ENCODE peak calls at places on chromosomes 4 and X, in six cellular contexts. H is stimulated activated CD8-positive, alpha-beta memory T cell treated with anti-CD3 and anti-CD28 coated beads, Interleukin-2, amount 100 ng/mL, for 48 hours; J is heart left ventricle; U is mucosa of descending colon; D is nephron progenitor cell; E is effector memory CD4-positive, alpha-beta T cell. R is an unnamed sample.
A peak's percentile ranks its signal among the peaks of the same experiment; 100 is the strongest.

GRCh38 chrX:31649176-31649575 is 577.3 kb upstream of the FTHL17 start:
- DNase-seq in H (no peak), J (no peak), U (no peak), D (no peak), E (no peak), R (no peak)

GRCh38 chr4:5887011-5887360 is 5.9 kb downstream of the CRMP1 start:
- DNase-seq in H (no peak), J (no peak), U (no peak), D (no peak), E (no peak), R (no peak)

GRCh38 chr4:67685532-67685859 is 15.5 kb downstream of the UBA6 start:
- DNase-seq in H (no peak), J (no peak), U (no peak), D (no peak), E (no peak), R (no peak)

GRCh38 chr4:186104895-186105720 is 604 bp downstream of the FAM149A start:
- DNase-seq in H (no peak), J (no peak), U (peak; percentile 58), D (peak; percentile 63), E (no peak), R (no peak)

GRCh38 chr4:87311684-87312083 is 11.0 kb downstream of the HSD17B13 start:
- DNase-seq in H (no peak), J (no peak), U (no peak), D (no peak), E (no peak), R (no peak)

GRCh38 chr4:181659202-181659601 is 584.0 kb upstream of the TENM3 start:
- DNase-seq in H (no peak), J (no peak), U (no peak), D (no peak), E (no peak), R (no peak)

GRCh38 chr4:22514001-22514400 is 1.9 kb downstream of the ADGRA3 start:
- DNase-seq in H (no peak), J (no peak), U (no peak), D (no peak), E (no peak), R (no peak)

GRCh38 chr4:57501715-57502114 is 391.5 kb upstream of the IGFBP7 start:
- DNase-seq in H (no peak), J (peak; percentile 80), U (no peak), D (no peak), E (no peak), R (no peak)

GRCh38 chr4:41882622-41883347 is 52.4 kb upstream of the TMEM33 start:
- DNase-seq in H (peak; percentile 34), J (no peak), U (no peak), D (peak; percentile 70), E (no peak), R (no peak)

GRCh38 chr4:67035501-67035900 is 509.8 kb downstream of the CENPC start:
- DNase-seq in H (no peak), J (no peak), U (no peak), D (no peak), E (no peak), R (no peak)

GRCh38 chrX:18895157-18895952 is 88.6 kb downstream of the PHKA2 start:
- DNase-seq in H (no peak), J (peak; percentile 54), U (no peak), D (no peak), E (no peak), R (no peak)

GRCh38 chr4:61992351-61992750 is 792.2 kb downstream of the ADGRL3 start:
- DNase-seq in H (no peak), J (no peak), U (no peak), D (no peak), E (no peak), R (no peak)

GRCh38 chr4:100299019-100299418 is 108.8 kb upstream of the DDIT4L start:
- DNase-seq in H (no peak), J (peak; percentile 28), U (no peak), D (no peak), E (no peak), R (no peak)

GRCh38 chr4:8729408-8730149 is 137.0 kb downstream of the CPZ start:
- DNase-seq in H (no peak), J (no peak), U (peak; percentile 21), D (no peak), E (no peak), R (no peak)

GRCh38 chr4:173169178-173169427 is 492 bp downstream of the GALNT7 start:
- DNase-seq in H (no peak), J (peak; percentile 41), U (no peak), D (no peak), E (no peak), R (peak; percentile 72)

GRCh38 chr4:8328866-8329559 is 59.5 kb downstream of the HTRA3 start:
- DNase-seq in H (no peak), J (peak; percentile 21), U (no peak), D (no peak), E (no peak), R (no peak)

GRCh38 chr4:58734030-58734673 is 1624.0 kb upstream of the IGFBP7 start:
- DNase-seq in H (no peak), J (no peak), U (no peak), D (no peak), E (no peak), R (no peak)

GRCh38 chr4:36772154-36772516 is 472.4 kb upstream of the NWD2 start:
- DNase-seq in H (no peak), J (no peak), U (no peak), D (no peak), E (no peak), R (no peak)

GRCh38 chr4:89541998-89542397 is 234.4 kb upstream of the GPRIN3 start:
- DNase-seq in H (no peak), J (no peak), U (no peak), D (no peak), E (no peak), R (no peak)

GRCh38 chr4:79253168-79253567 is 72.7 kb downstream of the NAA11 start:
- DNase-seq in H (no peak), J (no peak), U (no peak), D (no peak), E (no peak), R (no peak)

GRCh38 chrX:33923262-33923661 is 208.9 kb downstream of the FAM47A start:
- DNase-seq in H (no peak), J (no peak), U (no peak), D (no peak), E (no peak), R (no peak)

GRCh38 chrX:17170973-17171372 is 204.0 kb upstream of the NHS start:
- DNase-seq in H (no peak), J (no peak), U (no peak), D (no peak), E (no peak), R (no peak)

GRCh38 chr4:19982556-19982955 is 269.1 kb upstream of the SLIT2 start:
- DNase-seq in H (no peak), J (no peak), U (no peak), D (no peak), E (no peak), R (no peak)

GRCh38 chrX:111555559-111555958 is 44.1 kb downstream of the SERTM2 start:
- DNase-seq in H (no peak), J (no peak), U (no peak), D (no peak), E (no peak), R (no peak)

GRCh38 chr4:65416875-65417274 is 253.4 kb downstream of the EPHA5 start:
- DNase-seq in H (no peak), J (no peak), U (no peak), D (no peak), E (no peak), R (no peak)

GRCh38 chr4:84673475-84674230 is 90.7 kb downstream of the CDS1 start:
- DNase-seq in H (no peak), J (no peak), U (no peak), D (no peak), E (no peak), R (no peak)

GRCh38 chr4:26736621-26737020 is 124.0 kb upstream of the STIM2 start:
- DNase-seq in H (no peak), J (no peak), U (no peak), D (no peak), E (no peak), R (no peak)

GRCh38 chr4:189090174-189090814 is 850.4 kb upstream of the FRG1 start:
- DNase-seq in H (no peak), J (no peak), U (no peak), D (peak; percentile 10), E (no peak), R (no peak)

GRCh38 chr4:2399631-2400190 is 18.7 kb downstream of the ZFYVE28 start:
- DNase-seq in H (no peak), J (no peak), U (no peak), D (no peak), E (no peak), R (no peak)